ENCODE peak calls at places on chromosomes 5 and 9, in eight cellular contexts. P, Z, X, I, A, T, S and R are unnamed samples.

GRCh38 chr5:159184858-159185381 is 24.4 kb downstream of the RNF145 start:
- DNase-seq in P (peak), Z (no peak), X (no peak), I (peak), A (peak), T (no peak), S (no peak), R (peak)

GRCh38 chr5:36777105-36777757 is 99.3 kb upstream of the NIPBL start:
- DNase-seq in P (peak), Z (no peak), X (no peak), I (peak), A (peak), T (peak), S (peak), R (no peak)

GRCh38 chr5:169548315-169548714 is 35.3 kb upstream of the SPDL1 start:
- DNase-seq in P (peak), Z (no peak), X (no peak), I (peak), A (peak), T (peak), S (no peak), R (peak)

GRCh38 chr5:21711854-21712752 is 1141.0 kb downstream of the CDH12 start:
- DNase-seq in P (no peak), Z (no peak), X (no peak), I (peak), A (peak), T (peak), S (no peak), R (no peak)

GRCh38 chr9:78856144-78856543 is 559.2 kb downstream of the PSAT1 start:
- DNase-seq in P (peak), Z (no peak), X (no peak), I (no peak), A (peak), T (no peak), S (no peak), R (peak)

GRCh38 chr5:172110921-172111873 is 76.8 kb downstream of the STK10 start:
- DNase-seq in P (peak), Z (no peak), X (no peak), I (peak), A (peak), T (no peak), S (no peak), R (peak)

GRCh38 chr5:81132381-81132780 is 100.7 kb upstream of the CKMT2 start:
- DNase-seq in P (no peak), Z (no peak), X (no peak), I (no peak), A (no peak), T (no peak), S (no peak), R (no peak)

GRCh38 chr5:122091942-122092600 is 14.0 kb upstream of the LOX start:
- DNase-seq in P (peak), Z (no peak), X (no peak), I (peak), A (peak), T (peak), S (no peak), R (peak)

GRCh38 chr5:161676109-161676508 is 9.4 kb upstream of the GABRA6 start:
- DNase-seq in P (no peak), Z (no peak), X (no peak), I (peak), A (no peak), T (peak), S (no peak), R (no peak)

GRCh38 chr5:12385095-12385494 is 480.8 kb upstream of the CTNND2 start:
- DNase-seq in P (no peak), Z (no peak), X (no peak), I (no peak), A (no peak), T (no peak), S (no peak), R (no peak)

GRCh38 chr9:4674783-4675182 is 4.6 kb upstream of the CDC37L1 start:
- DNase-seq in P (peak), Z (no peak), X (no peak), I (peak), A (peak), T (no peak), S (no peak), R (peak)

GRCh38 chr9:89277454-89277853 is 33.5 kb upstream of the CKS2 start:
- DNase-seq in P (peak), Z (no peak), X (no peak), I (no peak), A (peak), T (no peak), S (no peak), R (no peak)

GRCh38 chr5:180090769-180091546 is 19.4 kb upstream of the RNF130 start:
- DNase-seq in P (peak), Z (no peak), X (no peak), I (peak), A (peak), T (peak), S (peak), R (no peak)

GRCh38 chr9:120950421-120951388 is 24.1 kb upstream of the TRAF1 start:
- DNase-seq in P (no peak), Z (no peak), X (no peak), I (no peak), A (no peak), T (peak), S (no peak), R (no peak)

DNA sequence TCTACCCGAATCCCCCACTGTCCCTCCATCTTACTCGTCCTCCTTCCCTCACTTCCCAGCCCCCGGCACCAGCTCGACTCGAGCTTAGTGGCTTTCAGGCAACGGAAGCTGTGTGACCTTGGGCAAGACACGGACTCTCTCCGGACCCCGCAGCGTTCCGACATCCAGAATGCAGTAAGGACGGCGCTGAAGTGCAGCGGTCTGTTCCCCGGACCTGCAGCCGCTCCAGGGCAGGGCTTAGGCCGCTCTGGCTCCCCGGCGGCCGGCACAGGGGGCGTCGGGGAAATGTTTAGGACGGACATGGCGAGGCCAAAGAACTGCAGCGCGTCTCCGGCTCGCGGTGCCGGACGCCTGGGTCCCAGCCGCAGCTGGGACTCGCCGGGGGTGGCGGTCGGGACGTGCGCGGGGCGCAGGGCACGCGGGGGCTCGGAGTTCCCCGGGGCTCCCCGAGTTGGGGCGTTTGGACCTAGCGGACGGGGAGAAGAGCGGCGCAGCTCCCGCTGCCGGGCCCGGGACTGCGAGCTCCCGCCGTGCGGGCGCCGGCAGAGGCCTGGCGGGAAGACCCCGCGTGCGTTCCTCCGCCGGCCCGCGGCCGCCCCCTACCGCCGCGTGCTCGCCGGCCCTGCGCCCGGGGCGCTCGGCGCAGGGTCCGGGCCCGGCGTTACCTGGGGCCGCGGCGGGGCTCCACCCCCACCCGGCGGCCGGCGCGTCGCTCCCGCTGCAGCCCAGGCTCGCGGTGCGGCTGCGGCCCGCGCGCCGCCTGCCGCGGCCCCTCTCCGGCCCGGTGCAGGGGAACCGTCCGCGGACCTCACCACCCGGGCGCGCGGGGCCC is 5.6 kb upstream of the RNF44 start:
- DNase-seq in P (no peak), Z (no peak), X (no peak), I (no peak), A (peak), T (peak), S (no peak), R (no peak)
- TF ChIP-seq CTCF in P (no peak), Z (peak), X (peak), I (no peak), A (no peak), T (no peak), S (no peak), R (peak)

DNA sequence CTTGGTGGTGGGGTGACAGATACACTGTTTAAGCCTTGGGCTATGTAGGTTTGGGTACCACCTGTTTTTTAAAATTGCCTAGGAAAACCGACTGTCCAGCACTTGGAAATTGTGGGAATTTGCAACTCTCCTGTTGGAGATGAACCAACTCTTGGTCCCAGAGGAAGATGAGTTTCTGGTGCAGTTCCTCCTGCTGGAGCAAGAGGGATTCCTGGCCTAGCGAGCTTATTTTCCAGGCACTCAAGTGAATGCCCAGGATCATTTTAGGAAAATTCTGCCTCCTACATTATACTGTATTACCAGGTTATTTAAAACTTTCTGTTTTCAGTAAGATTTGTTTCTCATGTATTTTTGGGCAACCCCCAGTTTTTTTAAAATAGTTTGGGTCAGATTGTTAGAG is 33.7 kb downstream of the AP3S1 start:
- DNase-seq in P (no peak), Z (no peak), X (no peak), I (no peak), A (no peak), T (no peak), S (no peak), R (no peak)
- TF ChIP-seq CTCF in P (no peak), Z (no peak), X (no peak), I (no peak), A (no peak), T (no peak), S (peak), R (peak)

GRCh38 chr9:130640681-130641080 is 23.7 kb upstream of the PRDM12 start:
- DNase-seq in P (no peak), Z (no peak), X (no peak), I (no peak), A (no peak), T (no peak), S (no peak), R (no peak)
- TF ChIP-seq CTCF in P (no peak), Z (no peak), X (no peak), I (no peak), A (no peak), T (no peak), S (no peak), R (no peak)

GRCh38 chr5:138554143-138554542 is 11.1 kb upstream of the ETF1 start:
- DNase-seq in P (no peak), Z (no peak), X (no peak), I (no peak), A (no peak), T (no peak), S (no peak), R (no peak)

GRCh38 chr5:138553437-138554095 is 10.5 kb upstream of the ETF1 start:
- DNase-seq in P (no peak), Z (no peak), X (no peak), I (no peak), A (no peak), T (no peak), S (no peak), R (no peak)

GRCh38 chr5:138549414-138549813 is 6.4 kb upstream of the ETF1 start:
- DNase-seq in P (no peak), Z (no peak), X (no peak), I (no peak), A (no peak), T (no peak), S (no peak), R (no peak)

GRCh38 chr5:138557677-138558076 is 14.6 kb upstream of the ETF1 start:
- DNase-seq in P (no peak), Z (no peak), X (no peak), I (no peak), A (no peak), T (no peak), S (no peak), R (no peak)

GRCh38 chr5:138552700-138553099 is 9.7 kb upstream of the ETF1 start:
- DNase-seq in P (no peak), Z (no peak), X (no peak), I (no peak), A (no peak), T (no peak), S (no peak), R (no peak)
- TF ChIP-seq CTCF in P (no peak), Z (no peak), X (no peak), I (no peak), A (no peak), T (no peak), S (no peak), R (no peak)

GRCh38 chr5:173163219-173163618 is 18.9 kb downstream of the BNIP1 start:
- DNase-seq in P (no peak), Z (no peak), X (no peak), I (no peak), A (peak), T (peak), S (no peak), R (no peak)
- TF ChIP-seq CTCF in P (no peak), Z (no peak), X (no peak), I (no peak), A (no peak), T (no peak), S (no peak), R (no peak)

DNA sequence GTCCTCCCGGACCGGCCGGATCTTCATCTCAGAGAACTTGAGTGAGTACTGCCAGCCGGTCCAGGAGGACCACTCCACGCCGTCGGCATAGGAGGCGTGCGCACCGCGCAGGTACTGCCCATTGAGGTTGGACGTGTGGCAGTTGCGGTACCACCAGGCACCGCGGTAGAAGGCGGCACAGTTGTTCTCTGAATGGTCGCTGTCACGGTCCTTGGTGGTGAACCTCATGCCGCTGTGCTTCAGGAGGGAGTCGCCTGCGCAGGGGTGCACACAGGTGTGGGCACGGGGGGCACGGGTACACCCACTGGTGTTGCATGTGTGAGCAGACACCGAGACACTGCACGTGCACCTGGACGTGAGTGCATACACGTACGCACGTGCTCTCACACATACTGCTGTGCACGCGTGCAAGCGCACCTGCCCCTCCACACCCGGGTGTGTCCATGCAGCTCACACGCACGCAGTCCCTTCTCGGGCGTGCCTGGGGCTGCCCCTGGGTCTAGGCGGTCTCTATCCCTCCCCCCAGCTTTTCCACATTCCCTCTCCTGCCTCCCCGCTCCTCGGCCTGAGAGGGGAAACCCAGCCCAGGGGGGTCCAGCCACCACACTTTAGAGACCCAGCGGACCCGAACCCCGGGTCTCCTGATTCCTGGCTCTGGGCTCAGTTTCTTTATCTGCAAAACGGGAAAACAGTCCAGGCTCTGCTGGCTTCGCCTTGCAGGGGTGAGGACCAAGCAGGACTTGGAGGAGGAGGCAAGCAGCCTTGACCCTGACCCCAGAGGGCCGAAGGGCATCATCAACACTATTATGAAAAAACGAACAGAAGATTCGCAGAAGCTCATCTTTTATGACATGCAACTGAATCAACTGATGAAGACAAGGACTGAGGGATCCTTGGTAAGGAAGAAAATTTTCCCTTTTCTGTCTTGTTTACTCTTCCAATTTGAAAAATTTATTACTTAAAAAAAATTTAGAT is 7.7 kb upstream of the QRFP start:
- DNase-seq in P (no peak), Z (no peak), X (no peak), I (no peak), A (no peak), T (no peak), S (no peak), R (no peak)
- TF ChIP-seq CTCF in P (no peak), Z (no peak), X (no peak), I (no peak), A (no peak), T (no peak), S (no peak), R (no peak)

DNA sequence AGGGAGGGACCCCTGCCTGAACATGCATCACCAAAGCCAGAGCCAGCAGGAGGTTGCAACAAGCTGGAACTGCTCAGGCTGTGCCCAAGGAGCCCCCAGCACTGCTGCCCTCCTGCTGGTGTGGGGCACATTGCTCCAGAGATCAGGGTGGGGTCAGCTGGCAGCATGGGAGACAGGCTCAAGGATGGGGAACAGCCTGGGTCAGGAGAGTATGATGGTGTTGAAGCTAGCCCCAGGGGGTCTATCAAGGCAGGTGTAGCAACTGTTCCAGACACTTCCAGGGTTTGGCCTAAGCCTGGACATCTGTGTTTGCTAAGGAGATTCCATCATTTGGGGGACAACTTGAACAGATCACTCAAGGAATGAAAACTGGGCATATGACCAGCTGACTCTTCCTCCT is 133.1 kb downstream of the ATPSCKMT start:
- DNase-seq in P (no peak), Z (no peak), X (no peak), I (no peak), A (no peak), T (no peak), S (no peak), R (no peak)
- TF ChIP-seq CTCF in P (no peak), Z (no peak), X (no peak), I (no peak), A (no peak), T (no peak), S (no peak), R (no peak)